ENCODE peak calls at places on chromosomes 6 and 20, in five cellular contexts. N is IMR-90; J is effector memory CD4-positive, alpha-beta T cell; C is psoas muscle; P is astrocyte. H is an unnamed sample.

GRCh38 chr6:165573671-165574070 is 89.4 kb downstream of the PDE10A start:
- DNase-seq in N (peak; percentile 92), J (no peak), C (peak; percentile 47), P (peak; percentile 61), H (peak; percentile 53)

GRCh38 chr6:161393839-161394364 is 120.0 kb upstream of the AGPAT4 start:
- DNase-seq in N (peak; percentile 90), J (peak; percentile 18), C (no peak), P (peak; percentile 86), H (peak; percentile 51)

GRCh38 chr6:43434441-43434840 is 7.1 kb downstream of the ABCC10 start:
- DNase-seq in N (no peak), J (no peak), C (no peak), P (no peak), H (no peak)

GRCh38 chr6:158816329-158816728 is 2.8 kb downstream of the EZR start:
- DNase-seq in N (no peak), J (no peak), C (no peak), P (no peak), H (no peak)

GRCh38 chr20:2101057-2101934 is at the start of gene STK35:
- DNase-seq in N (no peak), J (no peak), C (no peak), P (no peak), H (peak; percentile 73)

GRCh38 chr6:116217069-116217468 is 36.8 kb downstream of the TSPYL4 start:
- DNase-seq in N (peak; percentile 52), J (no peak), C (no peak), P (peak; percentile 11), H (no peak)

GRCh38 chr20:51335329-51335841 is 207.1 kb downstream of the NFATC2 start:
- DNase-seq in N (peak; percentile 100), J (no peak), C (no peak), P (peak; percentile 100), H (peak; percentile 95)

GRCh38 chr6:127514396-127515227 is 4.5 kb downstream of the MTCL3 start:
- DNase-seq in N (peak; percentile 48), J (peak; percentile 43), C (peak; percentile 54), P (peak; percentile 67), H (no peak)

GRCh38 chr20:20446001-20446400 is 78.1 kb downstream of the INSM1 start:
- DNase-seq in N (no peak), J (no peak), C (no peak), P (no peak), H (no peak)

GRCh38 chr6:165056292-165056691 is 253.1 kb downstream of the C6orf118 start:
- DNase-seq in N (no peak), J (no peak), C (no peak), P (no peak), H (no peak)

GRCh38 chr6:149852180-149852579 is 12.0 kb downstream of the LRP11 start:
- DNase-seq in N (peak; percentile 62), J (no peak), C (peak; percentile 72), P (peak; percentile 76), H (peak; percentile 81)

GRCh38 chr6:33710296-33711121 is 991 bp downstream of the UQCC2 start:
- DNase-seq in N (no peak), J (no peak), C (no peak), P (no peak), H (no peak)

GRCh38 chr20:42779216-42779615 is 410.5 kb downstream of the PTPRT start:
- DNase-seq in N (no peak), J (no peak), C (no peak), P (no peak), H (no peak)

GRCh38 chr6:159037746-159038290 is 7.0 kb downstream of the TAGAP start:
- DNase-seq in N (no peak), J (no peak), C (no peak), P (no peak), H (no peak)

GRCh38 chr6:168560126-168560525 is 119.1 kb downstream of the SMOC2 start:
- DNase-seq in N (no peak), J (no peak), C (no peak), P (no peak), H (no peak)

GRCh38 chr6:135801755-135802154 is 49.7 kb upstream of the PDE7B start:
- DNase-seq in N (no peak), J (no peak), C (no peak), P (no peak), H (no peak)

GRCh38 chr6:157304840-157305675 is 18.3 kb downstream of the TMEM242 start:
- DNase-seq in N (peak; percentile 59), J (no peak), C (no peak), P (peak; percentile 33), H (no peak)

GRCh38 chr6:85110943-85111342 is 338.9 kb upstream of the NT5E start:
- DNase-seq in N (no peak), J (no peak), C (no peak), P (no peak), H (no peak)

GRCh38 chr20:46634528-46634927 is 16.7 kb downstream of the SLC13A3 start:
- DNase-seq in N (no peak), J (no peak), C (no peak), P (no peak), H (no peak)

GRCh38 chr6:34656378-34657036 is 40.1 kb downstream of the ILRUN start:
- DNase-seq in N (peak; percentile 90), J (no peak), C (no peak), P (peak; percentile 73), H (no peak)

GRCh38 chr20:63957690-63958441 is 1.6 kb upstream of the UCKL1 start:
- DNase-seq in N (peak; percentile 23), J (no peak), C (peak; percentile 67), P (no peak), H (peak; percentile 93)

GRCh38 chr20:43194187-43194586 is 4.5 kb upstream of the PTPRT start:
- DNase-seq in N (no peak), J (no peak), C (no peak), P (no peak), H (no peak)

GRCh38 chr6:30601815-30602641 is 15.0 kb downstream of the PPP1R10 start:
- DNase-seq in N (no peak), J (no peak), C (no peak), P (no peak), H (no peak)

GRCh38 chr6:30601436-30601814 is 15.6 kb downstream of the PPP1R10 start:
- DNase-seq in N (no peak), J (no peak), C (no peak), P (no peak), H (no peak)

GRCh38 chr6:30600576-30600975 is 16.5 kb downstream of the PPP1R10 start:
- DNase-seq in N (no peak), J (no peak), C (no peak), P (no peak), H (no peak)

GRCh38 chr6:30598912-30599624 is 18.0 kb downstream of the PPP1R10 start:
- DNase-seq in N (no peak), J (no peak), C (no peak), P (no peak), H (no peak)

DNA sequence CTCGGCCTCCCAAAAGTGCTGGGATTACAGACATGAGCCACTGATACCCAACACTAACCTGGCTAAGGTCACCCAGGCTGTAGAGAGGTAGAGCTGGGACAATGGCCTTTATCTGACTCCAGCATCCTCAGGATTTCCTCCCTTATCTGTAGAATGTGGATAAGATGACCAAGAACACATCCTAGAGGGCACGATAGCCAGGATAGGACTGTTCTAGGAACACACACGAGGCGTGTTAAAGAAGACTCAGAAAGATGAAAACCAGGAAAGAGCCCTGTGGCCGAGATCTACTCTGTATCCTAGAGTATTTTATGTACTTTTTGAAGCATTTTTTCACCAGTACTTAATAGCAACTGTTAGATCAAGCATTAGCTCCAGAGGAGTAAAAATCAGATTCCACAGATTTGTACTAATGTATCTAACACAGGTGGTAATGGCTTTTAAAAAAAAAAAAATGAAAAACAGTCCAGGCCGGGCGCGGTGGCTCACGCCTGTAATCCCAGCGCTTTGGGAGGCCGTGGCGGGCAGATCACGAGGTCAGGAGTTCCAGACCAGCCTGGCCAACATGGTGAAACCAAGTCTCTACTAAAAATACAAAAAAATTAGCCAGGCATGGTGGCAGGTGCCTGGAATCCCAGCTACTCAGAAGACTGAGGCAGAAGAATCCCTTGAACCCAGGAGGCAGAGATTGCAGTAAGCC is 17.3 kb downstream of the PPP1R10 start:
- DNase-seq in N (no peak), J (no peak), C (no peak), P (no peak), H (no peak)
- H3K36me3 ChIP-seq in N (peaks cover 49% of the 10 kb centered on the region), J (peaks cover 45% of the 10 kb centered on the region), C (peaks cover 55% of the 10 kb centered on the region), P (peaks cover 37% of the 10 kb centered on the region), H (peaks cover 39% of the 10 kb centered on the region)

GRCh38 chr6:36547646-36548400 is 544 bp upstream of the STK38 start:
- DNase-seq in N (no peak), J (no peak), C (no peak), P (no peak), H (no peak)

GRCh38 chr6:36545767-36546663 is 1.3 kb downstream of the STK38 start:
- DNase-seq in N (peak; percentile 31), J (no peak), C (no peak), P (no peak), H (no peak)

GRCh38 chr6:36546664-36546957 is 668 bp downstream of the STK38 start:
- DNase-seq in N (no peak), J (no peak), C (no peak), P (no peak), H (no peak)

GRCh38 chr6:36548401-36548743 is 1.1 kb upstream of the STK38 start:
- DNase-seq in N (no peak), J (no peak), C (no peak), P (no peak), H (no peak)

GRCh38 chr6:36546958-36547645 is at the start of gene STK38:
- DNase-seq in N (peak; percentile 82), J (peak; percentile 89), C (peak; percentile 97), P (peak; percentile 65), H (peak; percentile 90)
- H3K4me3 ChIP-seq in N (peak within 1 kb of the TSS; percentile 97), J (peak within 1 kb of the TSS; percentile 73), C (peak within 1 kb of the TSS; percentile 99), P (peak within 1 kb of the TSS; percentile 86), H (peak within 1 kb of the TSS; percentile 92)

GRCh38 chr20:49413677-49414076 is 68.8 kb downstream of the KCNB1 start:
- DNase-seq in N (no peak), J (no peak), C (no peak), P (no peak), H (no peak)

GRCh38 chr20:49412953-49413352 is 69.5 kb downstream of the KCNB1 start:
- DNase-seq in N (no peak), J (no peak), C (no peak), P (no peak), H (no peak)

GRCh38 chr20:49412254-49412653 is 70.2 kb downstream of the KCNB1 start:
- DNase-seq in N (no peak), J (no peak), C (no peak), P (no peak), H (no peak)

GRCh38 chr20:49409302-49409969 is 73.0 kb downstream of the KCNB1 start:
- DNase-seq in N (no peak), J (no peak), C (no peak), P (no peak), H (no peak)

GRCh38 chr20:49411221-49411925 is 71.1 kb downstream of the KCNB1 start:
- DNase-seq in N (no peak), J (no peak), C (no peak), P (no peak), H (no peak)
- H3K36me3 ChIP-seq in N (no peaks in the 10 kb centered on the region), J (no peaks in the 10 kb centered on the region), C (no peaks in the 10 kb centered on the region), P (no peaks in the 10 kb centered on the region), H (peaks cover 3% of the 10 kb centered on the region)

GRCh38 chr6:14664616-14665315 is 547.2 kb downstream of the CD83 start:
- DNase-seq in N (no peak), J (no peak), C (no peak), P (no peak), H (no peak)
- H3K4me3 ChIP-seq in N (no peak overlapping the region), J (no peak overlapping the region), C (no peak overlapping the region), P (no peak overlapping the region), H (no peak overlapping the region)

H was measured in MG63.